ENCODE peak calls at places on chromosomes 3 and 15, in eight cellular contexts. T, R, C, L, X, K, N and E are unnamed samples.

GRCh38 chr3:44100298-44100695 is 141.4 kb upstream of the TOPAZ1 start:
- DNase-seq in T (no peak), R (no peak), C (no peak), L (no peak), X (no peak), K (no peak), N (no peak), E (no peak)

GRCh38 chr15:57327985-57328471 is 48.3 kb upstream of the CGNL1 start:
- DNase-seq in T (peak), R (no peak), C (no peak), L (no peak), X (no peak), K (no peak), N (no peak), E (peak)

GRCh38 chr3:127888564-127889107 is 26.4 kb upstream of the KBTBD12 start:
- DNase-seq in T (no peak), R (peak), C (no peak), L (no peak), X (no peak), K (no peak), N (no peak), E (no peak)

GRCh38 chr3:29279830-29280229 is 1.0 kb upstream of the RBMS3 start:
- DNase-seq in T (no peak), R (peak), C (no peak), L (no peak), X (no peak), K (peak), N (no peak), E (no peak)

GRCh38 chr3:133238015-133238414 is 161.8 kb upstream of the BFSP2 start:
- DNase-seq in T (no peak), R (no peak), C (no peak), L (no peak), X (no peak), K (no peak), N (no peak), E (no peak)

GRCh38 chr3:142595581-142595950 is 627 bp upstream of the PLS1 start:
- DNase-seq in T (peak), R (no peak), C (peak), L (no peak), X (no peak), K (no peak), N (peak), E (no peak)

GRCh38 chr3:46970391-46971091 is 6.0 kb downstream of the CCDC12 start:
- DNase-seq in T (no peak), R (peak), C (peak), L (no peak), X (no peak), K (no peak), N (no peak), E (no peak)

GRCh38 chr3:112120485-112120836 is 12.6 kb downstream of the GCSAM start:
- DNase-seq in T (no peak), R (no peak), C (no peak), L (no peak), X (no peak), K (no peak), N (no peak), E (no peak)

GRCh38 chr3:9500108-9501050 is 53.2 kb downstream of the LHFPL4 start:
- DNase-seq in T (no peak), R (peak), C (no peak), L (peak), X (no peak), K (peak), N (peak), E (no peak)

GRCh38 chr3:141056716-141057115 is 5.6 kb downstream of the SPSB4 start:
- DNase-seq in T (no peak), R (no peak), C (no peak), L (no peak), X (no peak), K (peak), N (no peak), E (no peak)

GRCh38 chr3:196970547-196971093 is 2.0 kb upstream of the PIGZ start:
- DNase-seq in T (no peak), R (no peak), C (no peak), L (no peak), X (no peak), K (no peak), N (no peak), E (no peak)

GRCh38 chr3:54691230-54691900 is 236.5 kb downstream of the LRTM1 start:
- DNase-seq in T (no peak), R (no peak), C (no peak), L (no peak), X (no peak), K (no peak), N (no peak), E (no peak)

GRCh38 chr3:10198761-10199688 is 34.3 kb downstream of the IRAK2 start:
- DNase-seq in T (no peak), R (no peak), C (no peak), L (peak), X (peak), K (no peak), N (peak), E (peak)